ENCODE peak calls at places on chromosomes 6 and 20, in ten cellular contexts. Y is NCI-H2081; T is COR-L47; E is astrocyte of the cerebellum; A is activated B cell treated with CpG ODN at 0.5 μM for 24 hours; I is CD4-positive, alpha-beta memory T cell; P is HS-5; Q is stimulated activated CD4-positive, alpha-beta T cell treated with anti-CD3 and anti-CD28 coated beads, TNF-alpha, amount 100 ng/mL, for 24 hours; M is stimulated activated CD8-positive, alpha-beta memory T cell treated with anti-CD3 and anti-CD28 coated beads, Interleukin-15, amount 100 ng/mL, for 24 hours; F is RWPE1. J is an unnamed sample.

GRCh38 chr6:151112130-151112529 is 127.6 kb upstream of the AKAP12 start:
- DNase-seq in Y (no peak), T (no peak), E (no peak), A (no peak), I (no peak), P (no peak), Q (no peak), M (no peak), F (no peak), J (no peak)

GRCh38 chr6:125314019-125314581 is 12.3 kb upstream of the HDDC2 start:
- DNase-seq in Y (peak), T (peak), E (peak), A (no peak), I (peak), P (peak), Q (no peak), M (no peak), F (peak), J (peak)

GRCh38 chr6:152750694-152751093 is at the start of gene VIP:
- DNase-seq in Y (no peak), T (no peak), E (peak), A (no peak), I (no peak), P (no peak), Q (no peak), M (no peak), F (peak), J (peak)

GRCh38 chr20:23915844-23916243 is 36.3 kb upstream of the CST5 start:
- DNase-seq in Y (no peak), T (no peak), E (no peak), A (no peak), I (no peak), P (no peak), Q (no peak), M (no peak), F (no peak), J (no peak)

GRCh38 chr6:9412951-9413559 is 977.7 kb upstream of the SLC35B3 start:
- DNase-seq in Y (peak), T (no peak), E (no peak), A (no peak), I (no peak), P (no peak), Q (no peak), M (no peak), F (peak), J (peak)

GRCh38 chr6:135537782-135538301 is 40.3 kb upstream of the AHI1 start:
- DNase-seq in Y (no peak), T (no peak), E (peak), A (no peak), I (peak), P (peak), Q (peak), M (no peak), F (peak), J (no peak)

GRCh38 chr6:126959765-126960164 is 158.7 kb upstream of the RSPO3 start:
- DNase-seq in Y (no peak), T (no peak), E (no peak), A (no peak), I (no peak), P (no peak), Q (no peak), M (no peak), F (no peak), J (no peak)

GRCh38 chr6:21436625-21437024 is 156.9 kb upstream of the SOX4 start:
- DNase-seq in Y (no peak), T (no peak), E (no peak), A (no peak), I (no peak), P (no peak), Q (no peak), M (no peak), F (no peak), J (no peak)

GRCh38 chr6:25717856-25718740 is 36.4 kb upstream of the SLC17A4 start:
- DNase-seq in Y (peak), T (peak), E (peak), A (no peak), I (peak), P (no peak), Q (no peak), M (no peak), F (peak), J (peak)

GRCh38 chr6:145247677-145248419 is 487.5 kb downstream of the EPM2A start:
- DNase-seq in Y (no peak), T (no peak), E (peak), A (no peak), I (no peak), P (peak), Q (no peak), M (no peak), F (peak), J (no peak)

GRCh38 chr6:148750826-148751225 is 4.0 kb downstream of the UST start:
- DNase-seq in Y (no peak), T (no peak), E (no peak), A (no peak), I (no peak), P (no peak), Q (no peak), M (no peak), F (no peak), J (no peak)

GRCh38 chr6:47308674-47309325 is 905 bp downstream of the TNFRSF21 start:
- DNase-seq in Y (peak), T (no peak), E (no peak), A (no peak), I (peak), P (no peak), Q (no peak), M (no peak), F (peak), J (peak)

GRCh38 chr20:57573176-57573575 is 12.3 kb downstream of the PCK1 start:
- DNase-seq in Y (no peak), T (no peak), E (no peak), A (no peak), I (no peak), P (no peak), Q (no peak), M (no peak), F (no peak), J (no peak)

GRCh38 chr6:4885534-4885933 is 109.3 kb downstream of the CDYL start:
- DNase-seq in Y (no peak), T (no peak), E (no peak), A (no peak), I (no peak), P (no peak), Q (no peak), M (no peak), F (no peak), J (no peak)

GRCh38 chr6:12529364-12530019 is 187.1 kb upstream of the PHACTR1 start:
- DNase-seq in Y (no peak), T (no peak), E (no peak), A (no peak), I (no peak), P (no peak), Q (no peak), M (no peak), F (no peak), J (no peak)

GRCh38 chr6:44020664-44021425 is 106.4 kb downstream of the MRPL14 start:
- DNase-seq in Y (no peak), T (no peak), E (no peak), A (no peak), I (no peak), P (no peak), Q (no peak), M (no peak), F (no peak), J (no peak)

GRCh38 chr6:155121699-155122098 is 126.6 kb downstream of the TIAM2 start:
- DNase-seq in Y (no peak), T (no peak), E (no peak), A (no peak), I (no peak), P (no peak), Q (no peak), M (no peak), F (no peak), J (peak)

GRCh38 chr20:64222851-64223525 is 32.6 kb upstream of the PCMTD2 start:
- DNase-seq in Y (no peak), T (no peak), E (no peak), A (no peak), I (no peak), P (no peak), Q (no peak), M (no peak), F (no peak), J (no peak)

GRCh38 chr6:90691823-90692222 is 105.0 kb upstream of the MAP3K7 start:
- DNase-seq in Y (no peak), T (no peak), E (no peak), A (no peak), I (no peak), P (no peak), Q (no peak), M (no peak), F (no peak), J (no peak)

GRCh38 chr20:57661201-57662027 is 41.2 kb upstream of the ZBP1 start:
- DNase-seq in Y (no peak), T (no peak), E (no peak), A (peak), I (no peak), P (no peak), Q (no peak), M (no peak), F (no peak), J (no peak)

GRCh38 chr20:61678437-61678836 is 387.2 kb downstream of the TAF4 start:
- DNase-seq in Y (no peak), T (no peak), E (no peak), A (no peak), I (no peak), P (no peak), Q (no peak), M (no peak), F (no peak), J (no peak)

J was measured in neural progenitor cell.